ENCODE peak calls at places on chromosomes 5 and 9, in seven cellular contexts. E, N, J, Z, O, F and X are unnamed samples.

GRCh38 chr9:91946196-91946595 is 3.8 kb downstream of the ROR2 start:
- DNase-seq in N (no peak), F (no peak), O (no peak), J (no peak), E (no peak), Z (no peak), X (no peak)

GRCh38 chr9:133532937-133533668 is 1.4 kb upstream of the ADAMTSL2 start:
- DNase-seq in F (peak), Z (peak), N (peak), J (peak), E (peak), O (peak), X (peak)

GRCh38 chr9:137301086-137301947 is 754 bp downstream of the NRARP start:
- DNase-seq in F (no peak), J (peak), O (peak), E (peak), N (peak), Z (peak), X (no peak)

GRCh38 chr5:53434566-53434965 is 45.9 kb upstream of the FST start:
- DNase-seq in N (no peak), Z (no peak), E (no peak), O (no peak), F (no peak), J (no peak), X (no peak)

GRCh38 chr9:93894691-93895079 is 60.5 kb downstream of the BARX1 start:
- DNase-seq in Z (no peak), E (no peak), N (no peak), J (no peak), O (peak), F (no peak), X (no peak)

GRCh38 chr9:105204416-105204815 is 40.0 kb upstream of the SLC44A1 start:
- DNase-seq in J (no peak), N (no peak), F (no peak), O (no peak), Z (no peak), E (no peak), X (no peak)

GRCh38 chr9:108933231-108933630 is 693 bp downstream of the ELP1 start:
- DNase-seq in O (no peak), F (no peak), N (no peak), J (peak), Z (no peak), E (no peak), X (no peak)

GRCh38 chr9:120475341-120475740 is 104.6 kb downstream of the CDK5RAP2 start:
- DNase-seq in F (no peak), E (no peak), Z (no peak), O (no peak), N (peak), J (no peak), X (no peak)

GRCh38 chr9:9919174-9919573 is 693.6 kb downstream of the PTPRD start:
- DNase-seq in E (no peak), J (no peak), N (no peak), Z (no peak), O (no peak), F (no peak), X (no peak)

GRCh38 chr9:9921771-9922170 is 691.0 kb downstream of the PTPRD start:
- DNase-seq in N (no peak), J (no peak), F (no peak), E (no peak), Z (no peak), O (no peak), X (no peak)

GRCh38 chr9:9917400-9917799 is 695.4 kb downstream of the PTPRD start:
- DNase-seq in E (no peak), O (no peak), N (no peak), Z (no peak), F (no peak), J (no peak), X (no peak)

GRCh38 chr9:9924369-9924768 is 688.4 kb downstream of the PTPRD start:
- DNase-seq in F (no peak), O (no peak), E (no peak), J (no peak), Z (no peak), N (no peak), X (no peak)

DNA sequence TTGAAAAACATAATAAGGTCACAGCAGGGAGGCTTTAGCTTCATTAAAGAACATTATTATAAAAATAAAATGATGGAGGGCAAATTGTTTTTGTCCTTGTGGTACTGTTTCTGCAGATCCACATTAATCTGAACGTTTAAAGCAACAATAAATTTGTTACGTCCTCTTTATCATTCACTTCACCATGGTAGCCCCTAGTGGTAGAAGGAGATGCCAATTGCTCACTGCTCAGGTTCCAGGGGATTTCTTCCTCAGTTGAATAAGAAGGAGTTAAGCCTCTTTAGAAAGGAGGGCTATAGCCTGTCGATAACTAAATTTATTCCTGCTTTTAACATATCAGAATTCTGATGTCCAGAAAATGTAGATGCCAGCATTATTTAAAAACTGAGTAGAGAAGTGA is 692.4 kb downstream of the PTPRD start:
- DNase-seq in E (no peak), J (no peak), O (no peak), N (no peak), Z (no peak), F (no peak), X (no peak)
- TF ChIP-seq CTCF in E (peak), J (no peak), O (peak), N (no peak), Z (no peak), F (peak), X (peak)

DNA sequence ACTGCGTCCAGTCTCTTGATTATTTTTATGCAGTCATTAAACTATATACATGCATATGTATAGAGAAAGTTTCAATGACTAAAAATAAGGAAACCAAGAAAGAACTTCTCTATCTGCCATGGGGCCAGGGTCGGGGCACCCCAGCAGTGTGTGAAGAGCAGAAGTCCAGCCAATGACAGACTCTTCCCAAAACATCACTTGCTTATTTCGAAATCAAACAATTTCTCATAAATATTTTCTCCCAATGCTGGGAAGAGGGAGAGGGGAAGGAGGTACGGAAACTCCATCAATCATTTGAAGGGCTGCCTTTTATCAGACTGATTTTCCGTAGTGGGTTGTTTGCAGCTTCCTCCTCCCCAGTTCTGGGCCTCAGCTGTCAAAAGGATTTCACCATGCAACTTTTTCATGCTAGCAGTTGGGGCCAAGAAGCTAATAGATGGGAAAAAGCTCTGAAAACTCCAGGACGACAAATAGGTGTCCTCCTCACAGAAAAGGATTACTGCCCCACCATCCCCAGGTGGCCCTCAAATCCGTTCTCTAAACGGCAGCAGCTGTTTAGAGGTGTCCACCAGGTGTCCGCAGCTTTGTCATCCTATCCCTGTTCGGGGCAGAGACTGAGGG is 617 bp upstream of the FPGS start:
- DNase-seq in O (no peak), N (no peak), E (no peak), J (no peak), F (no peak), Z (no peak), X (no peak)
- TF ChIP-seq CTCF in O (peak), N (no peak), E (peak), J (no peak), F (peak), Z (no peak), X (no peak)

DNA sequence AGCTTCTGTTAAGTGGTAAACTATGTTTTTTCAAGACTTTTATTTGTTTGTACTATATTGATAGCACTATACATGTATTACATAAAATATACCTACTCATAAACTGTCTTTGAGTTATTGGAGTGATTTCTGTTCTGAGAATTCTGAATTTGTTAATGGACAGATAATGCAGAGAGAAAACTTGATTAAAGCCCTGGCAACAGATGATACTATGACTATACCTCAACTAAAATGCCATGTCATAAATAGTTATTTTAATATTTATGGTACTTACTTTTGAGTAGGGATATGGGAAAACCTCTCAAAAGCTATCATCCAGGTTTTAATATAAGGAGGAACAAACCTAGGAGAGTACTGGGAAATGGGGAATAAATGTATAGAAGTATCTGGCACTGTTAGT is 947.2 kb upstream of the ARRDC3 start:
- DNase-seq in F (no peak), N (no peak), E (no peak), J (no peak), Z (no peak), O (no peak), X (no peak)
- TF ChIP-seq CTCF in F (no peak), N (no peak), E (no peak), J (no peak), Z (no peak), O (no peak), X (no peak)

DNA sequence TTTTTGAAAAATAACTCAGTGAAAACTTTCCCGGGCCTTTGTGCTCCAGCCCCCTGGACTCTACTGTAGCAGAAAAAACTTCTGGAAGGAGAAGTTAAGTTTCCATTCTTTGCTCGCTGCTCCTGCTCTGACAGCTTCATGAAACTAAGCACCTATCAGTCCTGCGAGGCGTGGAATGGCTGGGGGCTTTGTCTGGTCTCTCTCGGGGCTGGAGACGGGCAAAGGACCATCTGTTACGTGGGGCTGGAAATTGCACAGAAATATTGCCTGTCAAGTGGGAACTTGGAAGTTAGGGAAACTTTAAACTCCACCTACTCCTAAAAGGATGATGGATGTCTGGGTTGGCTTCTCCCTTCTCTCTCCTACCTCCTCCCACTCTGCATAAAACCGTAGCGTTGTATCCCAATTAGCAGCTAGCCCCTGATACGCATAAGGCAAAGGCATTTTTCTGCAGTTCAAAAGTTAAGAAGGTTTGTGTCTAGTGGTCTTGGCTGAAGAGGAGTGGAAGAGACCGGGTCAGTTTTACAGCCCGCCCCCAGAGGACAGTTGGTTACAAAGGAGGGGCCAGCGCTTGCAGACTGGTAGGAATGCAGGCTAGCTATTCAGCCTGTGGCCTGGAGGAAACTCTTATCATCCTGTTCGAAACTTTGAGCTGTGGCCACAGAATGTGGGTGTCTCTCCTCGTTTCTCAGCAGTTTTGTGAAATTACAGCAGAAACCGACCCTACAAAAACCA is 1.2 kb downstream of the FBXL7 start:
- DNase-seq in Z (no peak), O (peak), N (peak), F (peak), E (no peak), J (no peak), X (no peak)
- TF ChIP-seq CTCF in Z (no peak), O (peak), N (no peak), F (peak), E (no peak), J (no peak), X (no peak)